ENCODE peak calls at places on chromosome 16, in five cellular contexts. F is sigmoid colon, U is H1, S is transverse colon, D is tibial nerve. Z is an unnamed sample. For H3K36me3, the result is how much of the 10 kb centered on the place peaks cover.

GRCh38 chr16:31491778-31492418 is 9.0 kb downstream of the SLC5A2 start:
- DNase-seq in U (no peak), D (no peak), S (no peak), F (peak), Z (no peak)

GRCh38 chr16:85593503-85594195 is 19.5 kb upstream of the GSE1 start:
- DNase-seq in S (no peak), D (no peak), U (no peak), F (no peak), Z (no peak)

GRCh38 chr16:58744497-58744896 is 10.4 kb upstream of the GOT2 start:
- DNase-seq in F (no peak), S (no peak), U (no peak), D (no peak), Z (no peak)

GRCh38 chr16:86525696-86526095 is 15.4 kb downstream of the FOXF1 start:
- DNase-seq in D (no peak), F (peak), S (no peak), U (no peak), Z (no peak)

GRCh38 chr16:86662195-86662594 is 83.8 kb downstream of the FOXL1 start:
- DNase-seq in F (no peak), D (no peak), S (no peak), U (no peak), Z (no peak)

GRCh38 chr16:14434860-14435259 is 195.2 kb downstream of the PARN start:
- DNase-seq in U (no peak), F (no peak), D (no peak), S (no peak), Z (no peak)

GRCh38 chr16:15509593-15510520 is 75.5 kb downstream of the BMERB1 start:
- DNase-seq in F (no peak), D (no peak), S (no peak), U (peak), Z (no peak)

GRCh38 chr16:11407047-11407982 is 62.1 kb downstream of the RMI2 start:
- DNase-seq in D (peak), F (peak), S (peak), U (no peak), Z (no peak)

GRCh38 chr16:66359012-66359411 is 7.5 kb upstream of the CDH5 start:
- DNase-seq in F (no peak), S (no peak), U (no peak), D (no peak), Z (no peak)

DNA sequence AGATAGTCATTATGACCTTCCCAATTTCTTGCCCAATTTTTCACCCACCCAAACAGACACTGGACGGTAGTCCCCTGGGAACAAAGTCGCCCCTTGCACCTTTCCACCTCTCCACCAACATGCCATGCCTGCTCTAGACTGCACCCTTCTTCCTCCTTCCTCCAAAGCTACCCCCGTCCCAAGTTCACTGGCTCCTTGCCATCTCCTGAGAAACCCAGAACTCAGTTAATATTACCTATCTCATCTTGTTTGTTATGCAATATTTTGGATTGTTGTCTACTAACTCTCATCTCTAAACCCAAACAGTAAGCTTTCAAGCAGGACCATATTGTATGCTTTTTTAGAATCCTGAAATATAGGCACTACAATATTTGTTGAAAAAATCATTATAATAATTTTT is 63.3 kb downstream of the USP31 start:
- DNase-seq in D (no peak), S (no peak), U (no peak), F (no peak), Z (no peak)
- TF ChIP-seq POLR2A in D (no peak), S (no peak), U (no peak), F (no peak), Z (no peak)

GRCh38 chr16:27242868-27243590 is 25.5 kb downstream of the NSMCE1 start:
- DNase-seq in U (no peak), F (peak), S (no peak), D (no peak), Z (no peak)
- TF ChIP-seq EP300 in U (no peak), F (no peak), S (no peak), D (no peak), Z (no peak)

GRCh38 chr16:27460663-27461482 is 58.9 kb downstream of the IL21R start:
- DNase-seq in F (no peak), U (no peak), S (no peak), D (no peak), Z (no peak)
- H3K36me3 ChIP-seq in F (half or more), U (under half), S (under half), D (half or more), Z (half or more)

DNA sequence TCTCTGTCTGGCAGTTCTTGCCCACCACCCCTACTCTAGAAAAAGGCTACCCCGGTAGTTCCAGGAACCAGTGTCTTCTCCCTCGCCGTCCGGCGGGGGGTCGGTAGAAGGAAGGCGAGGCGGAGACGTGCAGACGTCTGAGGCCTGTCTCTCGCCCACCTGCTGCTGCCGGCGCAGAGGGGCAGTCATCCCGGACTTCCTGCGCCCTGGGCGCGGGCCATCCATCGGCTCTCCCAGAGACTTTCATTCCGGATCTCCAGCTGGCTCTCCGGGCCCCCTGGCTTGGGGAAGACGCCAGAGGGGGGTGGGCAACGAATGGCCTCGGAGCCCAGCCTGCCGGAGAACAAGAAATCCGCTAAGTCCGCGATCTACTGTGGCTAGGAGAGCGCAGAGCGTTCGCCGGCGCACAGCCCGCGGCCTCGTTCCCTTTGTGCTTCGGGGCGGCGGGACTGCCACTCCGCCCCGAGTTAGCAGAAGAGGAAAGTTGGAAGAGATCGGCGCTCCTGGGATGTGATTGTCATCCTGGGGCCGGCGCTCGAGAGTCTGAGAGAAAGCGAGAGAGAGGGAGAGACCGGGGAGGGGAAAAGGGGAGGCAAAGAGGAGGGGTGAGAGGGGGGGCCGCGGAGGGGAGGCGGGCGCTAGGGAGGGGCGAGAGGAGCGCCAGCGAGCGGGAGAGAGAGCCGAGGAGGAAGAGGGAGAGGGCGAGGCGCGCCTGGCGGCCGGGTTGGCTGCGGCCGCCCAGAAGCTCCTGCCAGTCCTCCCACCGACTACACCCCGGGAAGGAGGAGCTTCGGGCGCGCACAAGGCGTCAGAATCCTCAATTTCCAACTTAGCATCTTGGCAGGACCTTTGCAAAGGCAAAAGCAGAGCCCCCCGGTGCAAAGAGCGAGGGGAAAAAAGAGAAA is at the start of gene IRX5:
- DNase-seq in U (peak), F (peak), D (peak), S (peak), Z (peak)
- TF ChIP-seq POLR2A in U (no peak), F (no peak), D (no peak), S (no peak), Z (peak)

DNA sequence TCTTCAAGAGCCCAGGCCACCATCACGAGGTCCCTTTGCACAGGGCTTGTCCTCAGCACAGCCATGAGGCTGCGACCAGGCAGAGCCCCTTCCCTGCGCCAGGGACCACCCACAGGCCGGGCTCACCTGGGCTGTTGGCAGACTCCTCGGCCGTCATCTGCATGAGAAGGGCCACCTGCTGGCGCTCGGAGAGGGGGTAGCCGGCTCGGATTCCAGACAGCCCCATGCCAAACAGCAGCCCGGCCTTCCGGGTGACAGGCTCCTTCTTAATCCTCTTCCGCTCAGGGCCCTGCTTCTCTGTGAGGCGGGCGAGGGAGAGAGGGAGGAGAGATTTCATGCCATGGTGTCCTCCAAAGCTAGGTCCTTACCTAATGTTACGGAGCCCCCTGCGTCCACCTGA is 73.4 kb downstream of the ZNF778 start:
- DNase-seq in S (no peak), U (peak), D (no peak), F (no peak), Z (no peak)
- TF ChIP-seq EP300 in S (no peak), U (peak), D (no peak), F (no peak), Z (no peak)

DNA sequence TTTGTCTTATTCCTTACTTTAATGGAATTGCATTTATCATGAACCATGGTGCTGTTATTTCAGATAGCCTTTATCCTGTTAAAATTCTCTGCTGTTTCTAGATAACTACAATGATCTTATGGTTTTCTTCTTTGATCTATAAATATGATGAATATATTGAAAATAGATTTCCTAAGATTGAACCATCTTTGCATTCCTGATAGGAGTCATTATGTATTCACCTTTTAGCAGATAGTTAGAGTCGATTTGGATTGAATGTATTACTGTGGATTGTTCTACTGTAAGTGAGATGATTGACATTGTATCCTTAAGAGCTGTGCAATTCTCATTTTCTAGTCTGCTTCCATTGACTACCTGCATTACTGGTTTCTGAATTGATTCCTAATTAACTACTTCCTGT is 165.0 kb upstream of the CACNG3 start:
- DNase-seq in F (no peak), U (no peak), S (no peak), D (no peak), Z (no peak)
- H3K36me3 ChIP-seq in F (under half), U (under half), S (under half), D (under half), Z (under half)

GRCh38 chr16:3112058-3112880 is at the start of gene ZNF205:
- DNase-seq in D (peak), S (peak), U (no peak), F (peak), Z (peak)
- TF ChIP-seq POLR2A in D (no peak), S (peak), U (no peak), F (no peak), Z (no peak)

GRCh38 chr16:67406111-67406593 is 10.1 kb downstream of the ZDHHC1 start:
- DNase-seq in F (peak), U (no peak), D (no peak), S (no peak), Z (no peak)

GRCh38 chr16:67403976-67404555 is 10.8 kb upstream of the TPPP3 start:
- DNase-seq in D (no peak), F (no peak), S (no peak), U (no peak), Z (no peak)

GRCh38 chr16:67406628-67407027 is 9.6 kb downstream of the ZDHHC1 start:
- DNase-seq in D (no peak), F (peak), S (no peak), U (no peak), Z (no peak)

GRCh38 chr16:67405336-67405735 is 10.9 kb downstream of the ZDHHC1 start:
- DNase-seq in D (no peak), U (no peak), F (no peak), S (no peak), Z (no peak)

GRCh38 chr16:67404740-67405226 is 11.5 kb upstream of the TPPP3 start:
- DNase-seq in S (peak), U (no peak), F (no peak), D (no peak), Z (no peak)
- TF ChIP-seq EP300 in S (peak), U (no peak), F (no peak), D (no peak), Z (no peak)

GRCh38 chr16:55756963-55757362 is 75.9 kb downstream of the CES1 start:
- DNase-seq in S (no peak), U (no peak), F (no peak), D (no peak), Z (peak)
- H3K36me3 ChIP-seq in S (under half), U (under half), F (under half), D (under half), Z (under half)

DNA sequence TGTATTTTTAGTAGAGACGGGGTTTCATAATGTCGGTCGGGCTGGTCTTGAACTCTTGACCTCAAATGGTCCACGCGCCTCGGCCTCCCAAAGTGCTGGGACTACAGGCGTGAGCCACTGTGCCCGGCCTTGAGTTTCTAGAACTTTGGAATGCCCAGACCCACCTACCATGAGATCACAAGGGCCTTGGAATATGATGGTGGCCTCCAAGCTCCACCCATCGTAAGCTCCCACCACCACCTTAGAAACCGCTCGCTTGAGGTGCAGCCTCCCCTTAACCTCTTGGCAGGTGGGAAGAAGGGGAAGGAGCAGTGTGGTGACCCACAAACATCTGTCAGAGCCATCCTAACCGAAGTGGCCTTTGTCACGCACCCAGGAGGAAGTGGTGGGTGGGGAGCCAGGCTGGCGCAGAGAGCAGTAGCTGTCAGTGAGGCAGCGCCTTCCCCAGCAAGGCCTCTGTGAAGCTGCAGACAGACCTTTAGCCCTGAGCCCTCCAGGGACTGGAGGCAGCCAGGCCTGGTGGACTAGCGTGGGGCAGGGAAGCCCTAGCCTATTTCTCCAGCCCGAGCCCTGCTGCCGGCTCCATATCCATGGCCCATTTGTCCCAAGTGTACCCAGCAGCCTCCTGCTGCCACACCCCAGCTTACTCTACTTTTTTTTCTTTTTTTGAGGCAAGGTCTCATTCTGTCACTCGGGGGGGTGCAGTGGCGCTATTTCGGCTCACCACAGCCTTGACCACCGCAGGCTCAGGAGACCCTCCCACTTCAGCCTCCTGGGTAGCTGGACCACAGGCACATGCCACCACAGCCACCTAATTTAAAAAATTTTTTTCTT is 13.1 kb upstream of the SEPHS2 start:
- DNase-seq in F (peak), S (peak), U (no peak), D (no peak), Z (no peak)
- TF ChIP-seq POLR2A in F (no peak), S (no peak), U (no peak), D (no peak), Z (no peak)